ENCODE peak calls at places on chromosomes 3 and 15, in five cellular contexts. One of them, this sample, is unnamed.

GRCh38 chr3:191502583-191502982 is 41.6 kb downstream of the PYDC2 start:
- DNase-seq in GM12878: no peak
- DNase-seq in esophagus muscularis mucosa: no peak
- DNase-seq in sigmoid colon: no peak
- DNase-seq in H1: no peak
- DNase-seq in this sample: no peak

GRCh38 chr15:75723847-75724660 is 11.4 kb upstream of the CSPG4 start:
- DNase-seq in esophagus muscularis mucosa: peak; percentile 97
- DNase-seq in H1: no peak
- DNase-seq in sigmoid colon: peak; percentile 99
- DNase-seq in GM12878: no peak
- DNase-seq in this sample: peak; percentile 89

GRCh38 chr3:49351521-49352011 is 6.6 kb downstream of the GPX1 start:
- DNase-seq in GM12878: no peak
- DNase-seq in sigmoid colon: no peak
- DNase-seq in H1: no peak
- DNase-seq in esophagus muscularis mucosa: no peak
- DNase-seq in this sample: no peak

GRCh38 chr3:112763258-112763657 is 83.4 kb downstream of the CD200R1L start:
- DNase-seq in sigmoid colon: no peak
- DNase-seq in esophagus muscularis mucosa: no peak
- DNase-seq in H1: no peak
- DNase-seq in GM12878: no peak
- DNase-seq in this sample: no peak

GRCh38 chr15:33894193-33894592 is 74.1 kb upstream of the CHRM5 start:
- DNase-seq in esophagus muscularis mucosa: no peak
- DNase-seq in GM12878: no peak
- DNase-seq in sigmoid colon: no peak
- DNase-seq in H1: no peak
- DNase-seq in this sample: no peak

GRCh38 chr3:120090422-120090821 is 3.8 kb downstream of the GSK3B start:
- DNase-seq in H1: no peak
- DNase-seq in GM12878: no peak
- DNase-seq in sigmoid colon: no peak
- DNase-seq in esophagus muscularis mucosa: no peak
- DNase-seq in this sample: no peak

GRCh38 chr15:21260966-21261395 is 179.3 kb downstream of the POTEB3 start:
- DNase-seq in H1: no peak
- DNase-seq in sigmoid colon: peak; percentile 62
- DNase-seq in GM12878: no peak
- DNase-seq in esophagus muscularis mucosa: no peak
- DNase-seq in this sample: no peak

GRCh38 chr3:42061711-42062408 is 29.3 kb upstream of the TRAK1 start:
- DNase-seq in esophagus muscularis mucosa: no peak
- DNase-seq in sigmoid colon: peak; percentile 92
- DNase-seq in GM12878: no peak
- DNase-seq in H1: no peak
- DNase-seq in this sample: peak; percentile 38

GRCh38 chr3:68088216-68088615 is 433.8 kb upstream of the SUCLG2 start:
- DNase-seq in GM12878: no peak
- DNase-seq in esophagus muscularis mucosa: no peak
- DNase-seq in H1: no peak
- DNase-seq in sigmoid colon: no peak
- DNase-seq in this sample: no peak

GRCh38 chr3:140398387-140398786 is 279.5 kb upstream of the TRIM42 start:
- DNase-seq in GM12878: no peak
- DNase-seq in esophagus muscularis mucosa: peak; percentile 8
- DNase-seq in H1: no peak
- DNase-seq in sigmoid colon: no peak
- DNase-seq in this sample: no peak

DNA sequence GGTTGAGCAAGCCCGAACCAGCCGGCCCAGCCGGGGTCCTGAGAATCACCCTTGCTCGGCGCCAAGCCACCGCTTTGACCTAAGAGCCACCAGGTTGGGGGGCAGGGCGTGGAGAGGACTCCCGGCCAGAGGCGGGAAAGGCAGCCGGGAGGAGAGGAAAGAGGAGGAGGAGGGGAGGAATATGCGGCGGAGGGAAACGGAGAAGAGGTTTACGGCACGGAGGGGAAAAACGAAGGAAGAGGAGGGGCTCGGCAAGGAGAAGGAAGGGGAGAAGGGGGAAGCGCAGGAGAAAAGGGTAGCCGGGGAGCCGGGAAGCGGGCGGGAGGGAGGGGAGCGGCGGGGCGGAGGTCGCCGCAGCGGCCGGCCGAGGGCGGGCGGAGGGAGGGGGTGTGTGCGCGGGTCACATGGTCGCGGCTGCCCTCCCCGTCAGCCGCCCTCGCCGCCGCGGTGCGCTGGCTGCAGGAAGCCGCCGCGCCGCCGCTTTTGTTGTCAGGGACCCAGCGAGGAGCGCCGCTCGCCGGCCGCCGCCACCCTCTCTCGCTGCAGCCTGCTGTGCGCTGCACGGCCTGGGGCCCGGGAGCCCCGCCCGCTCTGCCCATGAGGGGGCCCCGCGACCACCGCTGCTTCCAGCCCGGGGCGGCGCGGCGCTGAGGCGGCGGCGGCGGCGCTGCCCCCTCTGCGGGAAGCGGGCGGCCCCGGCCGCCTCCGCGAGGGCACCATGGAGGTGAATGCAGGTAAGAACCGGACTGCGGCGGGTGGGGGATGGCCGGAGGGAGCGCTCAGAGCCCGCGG is at the start of gene NR1D2:
- DNase-seq in esophagus muscularis mucosa: peak; percentile 95
- DNase-seq in sigmoid colon: peak; percentile 93
- DNase-seq in H1: peak; percentile 80
- DNase-seq in GM12878: no peak
- DNase-seq in this sample: peak; percentile 88
- TF ChIP-seq POLR2AphosphoS5 in esophagus muscularis mucosa: peak; percentile 67
- TF ChIP-seq POLR2AphosphoS5 in sigmoid colon: peak; percentile 65
- TF ChIP-seq POLR2AphosphoS5 in H1: peak; percentile 82
- TF ChIP-seq POLR2AphosphoS5 in GM12878: no peak
- TF ChIP-seq POLR2AphosphoS5 in this sample: peak; percentile 92

GRCh38 chr3:14275962-14276909 is 97.6 kb downstream of the LSM3 start:
- DNase-seq in esophagus muscularis mucosa: no peak
- DNase-seq in GM12878: no peak
- DNase-seq in H1: no peak
- DNase-seq in sigmoid colon: no peak
- DNase-seq in this sample: no peak

GRCh38 chr3:14274999-14275961 is 96.7 kb downstream of the LSM3 start:
- DNase-seq in sigmoid colon: no peak
- DNase-seq in GM12878: no peak
- DNase-seq in esophagus muscularis mucosa: no peak
- DNase-seq in H1: no peak
- DNase-seq in this sample: no peak

GRCh38 chr3:14274537-14274936 is 95.9 kb downstream of the LSM3 start:
- DNase-seq in sigmoid colon: no peak
- DNase-seq in GM12878: no peak
- DNase-seq in esophagus muscularis mucosa: no peak
- DNase-seq in H1: no peak
- DNase-seq in this sample: no peak

GRCh38 chr3:14277557-14277956 is 98.9 kb downstream of the LSM3 start:
- DNase-seq in esophagus muscularis mucosa: no peak
- DNase-seq in GM12878: no peak
- DNase-seq in H1: no peak
- DNase-seq in sigmoid colon: no peak
- DNase-seq in this sample: no peak

GRCh38 chr3:14273886-14274517 is 95.4 kb downstream of the LSM3 start:
- DNase-seq in GM12878: no peak
- DNase-seq in esophagus muscularis mucosa: no peak
- DNase-seq in H1: no peak
- DNase-seq in sigmoid colon: no peak
- DNase-seq in this sample: no peak
- TF ChIP-seq POLR2A in GM12878: no peak
- TF ChIP-seq POLR2A in esophagus muscularis mucosa: no peak
- TF ChIP-seq POLR2A in H1: no peak
- TF ChIP-seq POLR2A in sigmoid colon: no peak
- TF ChIP-seq POLR2A in this sample: no peak

GRCh38 chr3:50603261-50604109 is 8.1 kb downstream of the CISH start:
- DNase-seq in GM12878: no peak
- DNase-seq in esophagus muscularis mucosa: no peak
- DNase-seq in sigmoid colon: no peak
- DNase-seq in H1: no peak
- DNase-seq in this sample: no peak

GRCh38 chr3:50604110-50604621 is 7.4 kb downstream of the CISH start:
- DNase-seq in sigmoid colon: no peak
- DNase-seq in GM12878: no peak
- DNase-seq in H1: no peak
- DNase-seq in esophagus muscularis mucosa: no peak
- DNase-seq in this sample: no peak

GRCh38 chr3:50605901-50606326 is 5.7 kb downstream of the CISH start:
- DNase-seq in H1: no peak
- DNase-seq in esophagus muscularis mucosa: no peak
- DNase-seq in sigmoid colon: no peak
- DNase-seq in GM12878: no peak
- DNase-seq in this sample: no peak

GRCh38 chr3:50606596-50606995 is 5.0 kb downstream of the CISH start:
- DNase-seq in esophagus muscularis mucosa: no peak
- DNase-seq in H1: no peak
- DNase-seq in sigmoid colon: no peak
- DNase-seq in GM12878: no peak
- DNase-seq in this sample: no peak

GRCh38 chr3:50604628-50605588 is 6.7 kb downstream of the CISH start:
- DNase-seq in H1: no peak
- DNase-seq in GM12878: no peak
- DNase-seq in esophagus muscularis mucosa: no peak
- DNase-seq in sigmoid colon: no peak
- DNase-seq in this sample: peak; percentile 87
- TF ChIP-seq EP300 in H1: no peak
- TF ChIP-seq EP300 in GM12878: no peak
- TF ChIP-seq EP300 in esophagus muscularis mucosa: no peak
- TF ChIP-seq EP300 in sigmoid colon: no peak
- TF ChIP-seq EP300 in this sample: no peak

GRCh38 chr3:18425641-18426403 is 683 bp upstream of the SATB1 start:
- DNase-seq in GM12878: no peak
- DNase-seq in esophagus muscularis mucosa: no peak
- DNase-seq in H1: peak; percentile 78
- DNase-seq in sigmoid colon: peak; percentile 67
- DNase-seq in this sample: peak; percentile 52

GRCh38 chr3:18424213-18424861 is 802 bp downstream of the SATB1 start:
- DNase-seq in H1: peak; percentile 51
- DNase-seq in GM12878: no peak
- DNase-seq in esophagus muscularis mucosa: no peak
- DNase-seq in sigmoid colon: peak; percentile 63
- DNase-seq in this sample: no peak

GRCh38 chr3:18423401-18424212 is 1.5 kb downstream of the SATB1 start:
- DNase-seq in sigmoid colon: peak; percentile 66
- DNase-seq in esophagus muscularis mucosa: no peak
- DNase-seq in GM12878: peak; percentile 37
- DNase-seq in H1: peak; percentile 69
- DNase-seq in this sample: peak; percentile 48

GRCh38 chr3:18426597-18426996 is 1.5 kb upstream of the SATB1 start:
- DNase-seq in GM12878: no peak
- DNase-seq in sigmoid colon: no peak
- DNase-seq in esophagus muscularis mucosa: no peak
- DNase-seq in H1: no peak
- DNase-seq in this sample: no peak

DNA sequence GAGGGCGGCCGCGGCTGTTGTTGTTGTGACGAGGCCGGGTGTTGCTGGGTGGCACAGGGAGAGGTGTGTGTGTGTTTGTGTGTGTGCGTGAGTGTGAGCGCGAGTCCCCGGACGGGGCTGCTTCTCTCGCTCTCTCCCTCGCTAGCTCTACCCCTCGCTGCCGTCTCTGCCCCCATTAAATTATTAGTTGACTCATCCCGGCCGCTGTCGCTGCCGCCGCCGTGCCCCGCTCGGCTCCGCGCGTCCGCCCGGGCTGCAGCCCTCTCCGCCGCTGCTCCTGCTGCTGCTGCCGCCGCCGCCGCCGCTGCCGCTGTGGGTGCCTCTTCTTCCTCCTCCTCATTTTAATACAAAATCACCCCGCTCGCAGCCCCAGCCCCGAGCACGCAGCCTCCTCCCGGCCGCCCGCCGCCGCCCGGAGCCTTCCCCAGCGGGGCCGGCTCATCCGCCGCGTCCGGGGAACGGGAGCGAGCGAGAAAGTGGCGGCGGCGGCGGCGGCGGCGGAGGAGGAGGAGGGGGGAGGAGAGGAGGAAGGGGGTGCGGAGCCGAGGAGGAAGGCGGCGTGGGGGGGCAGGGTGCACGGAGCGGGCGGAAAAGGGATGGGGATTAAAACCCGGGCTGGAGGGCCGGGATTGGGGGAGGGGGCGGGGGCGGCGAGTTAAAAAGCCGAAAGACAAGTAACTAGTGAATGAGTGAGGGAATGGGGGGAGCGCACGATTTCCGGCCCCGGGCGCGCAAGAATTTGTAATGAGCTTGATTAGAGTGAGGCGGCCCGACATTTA is at the start of gene SATB1:
- DNase-seq in sigmoid colon: peak; percentile 92
- DNase-seq in GM12878: no peak
- DNase-seq in esophagus muscularis mucosa: peak; percentile 95
- DNase-seq in H1: peak; percentile 87
- DNase-seq in this sample: peak; percentile 77
- TF ChIP-seq POLR2AphosphoS5 in sigmoid colon: no peak
- TF ChIP-seq POLR2AphosphoS5 in GM12878: no peak
- TF ChIP-seq POLR2AphosphoS5 in esophagus muscularis mucosa: no peak
- TF ChIP-seq POLR2AphosphoS5 in H1: no peak
- TF ChIP-seq POLR2AphosphoS5 in this sample: no peak